ENCODE peak calls at places on chromosomes 16 and 17, in nine cellular contexts. L, O, U, T, E, P, H, D and N are unnamed samples.

GRCh38 chr17:5373112-5373511 is 46.4 kb downstream of the NUP88 start:
- DNase-seq in L (no peak), O (no peak), U (no peak), T (no peak), E (no peak), P (no peak), H (no peak), D (no peak), N (no peak)

GRCh38 chr17:80817321-80817845 is 174.3 kb upstream of the CHMP6 start:
- DNase-seq in L (no peak), O (no peak), U (no peak), T (no peak), E (no peak), P (no peak), H (no peak), D (no peak), N (no peak)

GRCh38 chr16:50615891-50616290 is 65.2 kb downstream of the SNX20 start:
- DNase-seq in L (no peak), O (no peak), U (no peak), T (no peak), E (no peak), P (no peak), H (no peak), D (no peak), N (no peak)

GRCh38 chr16:51408357-51408756 is 257.3 kb upstream of the SALL1 start:
- DNase-seq in L (no peak), O (no peak), U (no peak), T (no peak), E (peak; percentile 68), P (peak; percentile 4), H (no peak), D (no peak), N (peak; percentile 48)

GRCh38 chr17:77527394-77527793 is 386.6 kb downstream of the SEC14L1 start:
- DNase-seq in L (no peak), O (no peak), U (no peak), T (no peak), E (no peak), P (no peak), H (no peak), D (no peak), N (no peak)

GRCh38 chr17:74274703-74275340 is 788 bp downstream of the DNAI2 start:
- DNase-seq in L (no peak), O (no peak), U (no peak), T (no peak), E (no peak), P (no peak), H (no peak), D (no peak), N (no peak)

GRCh38 chr17:33778505-33779398 is 476.3 kb upstream of the CCL2 start:
- DNase-seq in L (peak; percentile 30), O (peak; percentile 40), U (peak; percentile 55), T (peak; percentile 38), E (peak; percentile 16), P (peak; percentile 2), H (peak; percentile 54), D (peak; percentile 24), N (peak; percentile 63)

GRCh38 chr17:61318684-61319098 is 81.0 kb upstream of the TBX2 start:
- DNase-seq in L (no peak), O (no peak), U (no peak), T (no peak), E (no peak), P (no peak), H (no peak), D (no peak), N (no peak)

DNA sequence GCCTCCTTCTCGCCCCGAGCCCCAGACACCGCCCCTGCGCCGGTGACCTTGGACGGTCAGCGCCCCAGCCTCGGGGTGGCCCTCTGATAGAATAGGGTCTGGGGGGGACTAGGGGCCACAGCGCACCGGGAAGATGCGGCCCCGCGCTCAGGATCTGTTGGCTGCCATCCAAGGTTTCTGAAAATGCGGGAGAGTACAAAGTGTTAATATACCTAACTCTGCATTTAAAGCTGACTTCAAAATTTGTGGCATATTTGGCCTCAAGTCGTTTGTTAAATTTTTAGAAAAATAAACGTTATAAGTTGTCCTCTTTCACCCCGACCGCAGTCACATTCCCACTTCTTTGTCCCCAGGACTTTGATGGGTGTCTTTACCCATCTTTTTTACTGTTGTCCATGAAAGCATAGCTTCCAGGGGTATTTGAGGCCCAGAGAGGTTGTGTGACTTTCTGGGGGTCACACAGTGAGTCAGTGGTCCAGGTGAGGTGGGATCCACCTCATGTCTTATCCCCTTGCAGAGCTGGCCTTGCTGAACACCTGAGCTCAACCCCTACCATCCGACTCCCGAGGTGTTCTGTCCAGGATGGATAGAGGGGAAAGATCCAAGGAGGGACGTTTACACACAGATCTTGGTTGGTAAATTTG is 796 bp downstream of the NT5M start:
- DNase-seq in L (no peak), O (no peak), U (no peak), T (no peak), E (no peak), P (no peak), H (no peak), D (no peak), N (no peak)
- TF ChIP-seq CTCF in L (no peak), O (no peak), U (no peak), T (no peak), E (no peak), P (no peak), H (no peak), D (no peak), N (no peak)

DNA sequence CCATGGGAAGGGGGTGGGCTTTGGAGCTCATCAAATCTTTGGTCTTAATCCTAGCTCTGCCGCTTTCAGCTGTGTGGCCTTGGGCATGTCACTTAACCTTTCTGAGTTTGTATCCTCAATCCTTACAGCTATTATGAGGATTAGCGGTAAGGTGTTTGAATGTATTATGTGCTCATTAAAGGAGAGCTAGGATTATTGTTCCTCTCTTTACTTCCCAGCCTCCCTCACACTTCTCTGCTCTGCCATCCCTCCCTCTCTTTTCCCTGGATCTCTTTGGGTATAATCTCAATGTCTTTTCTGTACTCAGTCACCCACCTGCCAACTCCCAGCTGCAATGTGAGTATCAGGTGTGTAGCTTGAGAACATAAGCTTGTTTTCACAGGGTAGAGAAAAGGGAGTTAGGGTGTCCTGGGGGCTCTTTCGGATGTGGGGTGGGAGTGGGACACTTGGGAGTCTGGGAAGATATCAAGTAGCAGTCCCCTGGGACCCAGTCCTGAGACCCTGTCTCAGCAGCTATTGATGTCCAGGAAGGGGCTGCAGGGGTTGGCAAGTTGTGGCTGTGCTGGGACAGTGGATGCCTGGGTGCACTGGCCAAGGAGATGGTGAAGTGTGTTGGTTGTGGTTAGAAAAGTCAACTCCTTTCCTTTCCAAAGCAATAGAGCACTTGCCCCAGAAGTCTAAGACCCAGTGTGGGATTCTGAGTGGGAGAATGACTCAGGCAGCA is 1.8 kb downstream of the EFNB3 start:
- DNase-seq in L (no peak), O (no peak), U (no peak), T (no peak), E (no peak), P (no peak), H (no peak), D (no peak), N (no peak)
- TF ChIP-seq CTCF in L (no peak), O (no peak), U (no peak), T (no peak), E (no peak), P (no peak), H (no peak), D (no peak), N (no peak)

GRCh38 chr17:17751489-17751995 is 70.3 kb downstream of the RAI1 start:
- DNase-seq in L (no peak), O (no peak), U (no peak), T (no peak), E (no peak), P (no peak), H (no peak), D (no peak), N (no peak)

GRCh38 chr17:17750881-17751280 is 69.6 kb downstream of the RAI1 start:
- DNase-seq in L (no peak), O (no peak), U (peak; percentile 86), T (no peak), E (no peak), P (no peak), H (no peak), D (no peak), N (no peak)

GRCh38 chr17:17749921-17750320 is 68.7 kb downstream of the RAI1 start:
- DNase-seq in L (no peak), O (no peak), U (peak; percentile 72), T (no peak), E (no peak), P (no peak), H (peak; percentile 57), D (no peak), N (no peak)

GRCh38 chr17:17752822-17753448 is 71.7 kb downstream of the RAI1 start:
- DNase-seq in L (no peak), O (no peak), U (no peak), T (no peak), E (no peak), P (no peak), H (peak; percentile 42), D (no peak), N (no peak)

DNA sequence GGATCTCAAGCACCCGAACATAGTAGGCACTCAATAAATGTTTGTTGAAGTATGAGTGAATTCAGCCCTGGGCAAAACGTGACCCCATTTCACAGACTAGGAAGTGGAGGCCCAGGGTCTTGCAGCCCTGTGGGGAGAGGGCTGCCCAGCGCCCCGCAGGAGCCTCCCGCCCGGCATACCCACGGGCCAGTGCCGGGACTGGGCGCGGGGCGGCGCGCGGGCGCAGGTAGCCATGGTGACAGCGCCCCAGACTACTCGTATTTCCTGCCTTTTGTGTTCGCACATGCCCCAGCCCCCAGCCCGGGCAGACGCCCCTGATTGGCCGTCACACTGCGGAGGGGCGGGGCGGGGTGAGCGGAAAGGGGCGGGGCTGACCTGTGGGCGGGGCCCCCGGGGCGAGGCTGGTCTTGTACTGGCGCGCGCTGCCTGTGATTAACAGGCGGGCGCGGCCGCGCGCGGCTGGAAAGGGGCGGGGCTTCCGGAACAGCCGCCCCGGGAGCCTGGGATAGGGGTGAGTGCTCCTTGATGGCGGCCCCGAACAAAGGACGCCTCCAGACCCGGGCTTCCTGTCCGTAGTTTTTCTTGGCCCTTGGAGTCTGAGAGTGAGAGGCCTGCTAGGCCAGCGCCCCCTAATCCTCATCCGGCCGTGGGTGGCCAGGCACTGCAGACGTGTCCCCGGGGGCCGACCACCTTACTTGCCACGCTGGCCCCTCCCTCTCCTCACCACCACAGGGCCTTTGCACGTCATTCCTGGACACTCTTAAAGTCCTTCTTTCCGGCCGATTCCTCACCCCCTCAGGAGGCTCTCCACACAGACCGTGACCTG is 71.0 kb downstream of the RAI1 start:
- DNase-seq in L (peak; percentile 96), O (peak; percentile 96), U (peak; percentile 99), T (peak; percentile 36), E (no peak), P (peak; percentile 75), H (peak; percentile 93), D (peak; percentile 44), N (peak; percentile 88)
- TF ChIP-seq CTCF in L (peak; percentile 45), O (peak; percentile 35), U (peak; percentile 52), T (no peak), E (peak; percentile 13), P (peak; percentile 14), H (peak; percentile 42), D (peak; percentile 41), N (peak; percentile 53)

DNA sequence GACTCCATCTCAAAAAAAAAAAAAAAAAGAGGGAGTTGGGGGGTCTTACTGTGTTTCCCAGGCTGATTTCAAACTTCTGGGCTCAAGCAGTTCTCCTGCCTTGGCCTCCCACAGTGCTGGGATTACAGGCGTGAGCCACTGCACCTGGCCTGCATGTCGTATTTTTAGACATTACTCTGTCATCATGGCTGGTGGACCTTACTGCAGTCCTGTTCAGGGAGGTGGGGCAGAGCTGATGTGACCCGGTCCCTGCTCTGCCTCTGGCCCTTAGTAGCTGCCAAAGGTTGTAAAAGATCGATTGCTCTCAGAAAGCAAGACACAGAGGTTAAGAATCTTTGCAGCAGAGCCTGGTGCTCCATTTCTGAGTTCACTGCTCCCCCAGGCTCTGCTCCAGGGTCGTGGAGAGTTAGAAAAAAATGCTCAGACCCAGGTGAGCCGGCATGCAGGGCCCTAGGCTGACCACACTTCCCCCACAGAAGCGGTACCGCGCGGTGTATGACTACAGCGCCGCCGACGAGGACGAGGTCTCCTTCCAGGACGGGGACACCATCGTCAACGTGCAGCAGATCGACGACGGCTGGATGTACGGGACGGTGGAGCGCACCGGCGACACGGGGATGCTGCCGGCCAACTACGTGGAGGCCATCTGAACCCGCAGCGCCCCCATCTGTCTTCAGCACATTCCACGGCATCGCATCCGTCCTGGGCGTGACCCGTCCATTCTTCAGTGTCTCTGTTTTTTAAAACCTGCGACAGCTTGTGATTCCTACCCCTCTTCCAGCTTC is 7.1 kb upstream of the LASP1NB start:
- DNase-seq in L (no peak), O (no peak), U (no peak), T (no peak), E (no peak), P (no peak), H (no peak), D (no peak), N (no peak)
- TF ChIP-seq CTCF in L (no peak), O (no peak), U (no peak), T (no peak), E (no peak), P (no peak), H (no peak), D (no peak), N (peak; percentile 26)